ENCODE peak calls at places on chromosomes 12 and 14, in nine cellular contexts. G is HCT116, W is upper lobe of right lung, K is cardiac muscle cell, R is transverse colon, N is gastrocnemius medialis, X is OCI-LY7, M is lung, U is ascending aorta. Z is an unnamed sample.

GRCh38 chr14:67623114-67623513 is 3.4 kb downstream of the ARG2 start:
- DNase-seq in G (no peak), W (no peak), K (peak), R (no peak), N (no peak), X (no peak), M (no peak), U (no peak), Z (peak)

GRCh38 chr14:21023817-21024667 is 819 bp downstream of the NDRG2 start:
- DNase-seq in G (no peak), W (no peak), K (no peak), R (peak), N (peak), X (no peak), M (no peak), U (no peak), Z (no peak)

GRCh38 chr12:52977195-52977594 is 28.3 kb downstream of the KRT18 start:
- DNase-seq in G (no peak), W (no peak), K (no peak), R (no peak), N (no peak), X (no peak), M (no peak), U (no peak), Z (no peak)

GRCh38 chr12:29374913-29375312 is 6.1 kb downstream of the ERGIC2 start:
- DNase-seq in G (no peak), W (no peak), K (no peak), R (no peak), N (no peak), X (no peak), M (no peak), U (no peak), Z (no peak)

GRCh38 chr12:109422251-109422650 is 54.8 kb downstream of the KCTD10 start:
- DNase-seq in G (no peak), W (no peak), K (no peak), R (no peak), N (no peak), X (no peak), M (no peak), U (no peak), Z (no peak)

GRCh38 chr14:55103005-55103640 is 25.9 kb upstream of the LGALS3 start:
- DNase-seq in G (peak), W (peak), K (peak), R (peak), N (peak), X (peak), M (peak), U (no peak), Z (peak)

GRCh38 chr12:48165089-48166031 is 8.0 kb upstream of the ASB8 start:
- DNase-seq in G (peak), W (no peak), K (peak), R (no peak), N (no peak), X (peak), M (no peak), U (no peak), Z (peak)

GRCh38 chr12:22797686-22798085 is 172.7 kb downstream of the ETNK1 start:
- DNase-seq in G (no peak), W (no peak), K (no peak), R (no peak), N (no peak), X (no peak), M (no peak), U (no peak), Z (no peak)

GRCh38 chr14:103103461-103104388 is 9.2 kb downstream of the EXOC3L4 start:
- DNase-seq in G (no peak), W (peak), K (peak), R (peak), N (no peak), X (no peak), M (no peak), U (no peak), Z (peak)

GRCh38 chr12:1532367-1532752 is 62.0 kb downstream of the FBXL14 start:
- DNase-seq in G (no peak), W (no peak), K (no peak), R (no peak), N (no peak), X (no peak), M (no peak), U (no peak), Z (no peak)

GRCh38 chr12:1533602-1534304 is 60.6 kb downstream of the FBXL14 start:
- DNase-seq in G (no peak), W (peak), K (no peak), R (peak), N (no peak), X (peak), M (no peak), U (no peak), Z (no peak)

GRCh38 chr12:1532796-1533195 is 61.6 kb downstream of the FBXL14 start:
- DNase-seq in G (no peak), W (no peak), K (no peak), R (no peak), N (no peak), X (no peak), M (no peak), U (no peak), Z (no peak)

GRCh38 chr12:1531654-1532366 is 62.6 kb downstream of the FBXL14 start:
- DNase-seq in G (no peak), W (peak), K (no peak), R (no peak), N (no peak), X (no peak), M (no peak), U (no peak), Z (no peak)

DNA sequence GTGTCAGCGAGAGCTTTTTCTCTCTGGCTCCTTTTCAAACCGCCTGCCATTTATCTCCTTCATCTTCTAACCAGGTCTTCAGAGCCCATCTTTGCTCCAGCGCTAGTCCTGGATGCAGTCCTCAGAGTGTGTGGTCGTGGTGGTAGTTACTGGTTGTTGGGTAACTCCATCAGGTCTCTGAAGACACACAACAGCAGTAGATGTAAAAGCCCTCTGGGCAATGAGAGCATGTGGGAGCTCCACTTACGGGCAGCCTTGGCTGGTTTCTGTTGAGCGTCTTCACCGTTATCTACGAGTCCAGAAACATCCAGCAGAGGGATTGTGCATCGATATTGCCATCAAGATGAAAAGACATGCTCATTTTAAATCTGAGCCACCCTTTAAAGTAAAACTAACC is 61.2 kb downstream of the FBXL14 start:
- DNase-seq in G (no peak), W (no peak), K (no peak), R (no peak), N (no peak), X (peak), M (no peak), U (no peak), Z (no peak)
- TF ChIP-seq CTCF in G (no peak), W (no peak), K (no peak), R (no peak), N (no peak), X (peak), M (no peak), U (no peak), Z (no peak)

GRCh38 chr14:28630100-28630499 is 136.5 kb upstream of the FOXG1 start:
- DNase-seq in G (no peak), W (no peak), K (no peak), R (no peak), N (no peak), X (no peak), M (no peak), U (no peak), Z (no peak)
- H3K27ac ChIP-seq in G (no peak), W (no peak), K (no peak), R (no peak), N (no peak), X (no peak), M (no peak), U (no peak), Z (no peak)

GRCh38 chr14:100165376-100165775 is 5.9 kb upstream of the DEGS2 start:
- DNase-seq in G (no peak), W (peak), K (no peak), R (peak), N (no peak), X (no peak), M (no peak), U (no peak), Z (no peak)
- TF ChIP-seq CTCF in G (no peak), W (no peak), K (peak), R (peak), N (no peak), X (no peak), M (no peak), U (no peak), Z (no peak)

DNA sequence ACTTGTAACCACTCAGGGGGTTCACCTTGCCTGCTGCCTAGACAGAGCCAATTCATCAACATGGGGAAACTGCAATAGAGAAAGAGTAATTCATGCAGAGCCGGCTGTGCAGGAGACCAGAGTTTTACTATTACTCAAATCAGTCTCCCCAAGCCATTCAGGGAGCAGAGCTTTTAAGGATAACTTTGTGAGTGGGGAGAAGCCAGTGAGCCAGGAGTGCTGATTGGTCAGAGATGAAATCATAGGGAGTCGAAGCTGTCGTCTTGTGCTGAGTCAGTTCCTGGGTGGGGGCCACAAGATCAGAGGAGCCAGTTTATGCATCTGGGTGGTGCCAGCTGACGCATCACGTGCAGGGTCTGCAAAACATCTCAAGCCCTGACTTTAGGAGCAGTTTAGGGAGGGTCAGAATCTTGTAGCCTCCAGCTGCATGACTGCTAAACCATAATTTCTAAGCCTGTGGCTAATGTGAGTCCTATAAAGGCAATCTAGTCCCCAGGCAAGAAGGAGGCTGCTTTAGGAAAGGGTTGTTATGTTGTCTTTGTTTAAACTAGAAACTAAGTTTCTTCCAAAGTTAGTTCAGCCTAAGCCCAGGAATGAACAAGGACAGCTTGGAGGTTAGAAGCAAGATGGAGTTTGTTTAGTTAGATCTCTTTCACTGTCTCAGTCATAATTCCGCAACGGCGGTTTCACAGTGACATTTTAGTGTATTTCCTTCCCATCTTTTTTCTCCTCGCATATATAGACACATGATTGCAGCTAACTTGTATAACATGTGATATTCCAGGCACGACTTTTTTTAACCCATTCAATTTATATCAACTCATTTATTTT is 68.9 kb upstream of the NCOR2 start:
- DNase-seq in G (peak), W (no peak), K (peak), R (peak), N (peak), X (no peak), M (no peak), U (no peak), Z (peak)
- H3K27ac ChIP-seq in G (peak), W (no peak), K (no peak), R (peak), N (no peak), X (no peak), M (no peak), U (no peak), Z (peak)

GRCh38 chr14:88231626-88232025 is 91.4 kb downstream of the KCNK10 start:
- DNase-seq in G (no peak), W (no peak), K (no peak), R (no peak), N (no peak), X (no peak), M (no peak), U (no peak), Z (no peak)

GRCh38 chr14:88232783-88233182 is 90.3 kb downstream of the KCNK10 start:
- DNase-seq in G (no peak), W (no peak), K (no peak), R (no peak), N (no peak), X (no peak), M (no peak), U (no peak), Z (no peak)

GRCh38 chr14:88229428-88229827 is 93.6 kb downstream of the KCNK10 start:
- DNase-seq in G (no peak), W (no peak), K (no peak), R (no peak), N (no peak), X (no peak), M (no peak), U (no peak), Z (no peak)

GRCh38 chr14:88234442-88234841 is 88.6 kb downstream of the KCNK10 start:
- DNase-seq in G (no peak), W (no peak), K (no peak), R (no peak), N (no peak), X (no peak), M (no peak), U (no peak), Z (no peak)

GRCh38 chr14:88233915-88234314 is 89.2 kb downstream of the KCNK10 start:
- DNase-seq in G (peak), W (no peak), K (peak), R (no peak), N (no peak), X (peak), M (no peak), U (no peak), Z (no peak)
- TF ChIP-seq CTCF in G (no peak), W (no peak), K (peak), R (peak), N (no peak), X (peak), M (no peak), U (no peak), Z (peak)

GRCh38 chr14:71362920-71363584 is 455.8 kb downstream of the PCNX1 start:
- DNase-seq in G (no peak), W (no peak), K (peak), R (no peak), N (no peak), X (no peak), M (no peak), U (no peak), Z (no peak)

GRCh38 chr14:71365305-71365865 is 458.1 kb downstream of the PCNX1 start:
- DNase-seq in G (no peak), W (no peak), K (no peak), R (no peak), N (no peak), X (no peak), M (no peak), U (no peak), Z (no peak)

GRCh38 chr14:71361874-71362273 is 454.6 kb downstream of the PCNX1 start:
- DNase-seq in G (no peak), W (no peak), K (no peak), R (no peak), N (no peak), X (no peak), M (no peak), U (no peak), Z (no peak)

GRCh38 chr14:71362282-71362681 is 455.0 kb downstream of the PCNX1 start:
- DNase-seq in G (no peak), W (no peak), K (no peak), R (no peak), N (no peak), X (no peak), M (no peak), U (no peak), Z (no peak)

GRCh38 chr14:71363961-71364360 is 456.7 kb downstream of the PCNX1 start:
- DNase-seq in G (no peak), W (no peak), K (peak), R (no peak), N (no peak), X (no peak), M (no peak), U (no peak), Z (no peak)
- H3K27ac ChIP-seq in G (no peak), W (peak), K (no peak), R (peak), N (peak), X (no peak), M (no peak), U (peak), Z (no peak)

Z was measured in RWPE1.